ENCODE peak calls at places on chromosomes 2 and 18, in six cellular contexts. One of them, this sample, is unnamed.

GRCh38 chr18:11500153-11501122 is 109.0 kb upstream of the SLC35G4 start:
- DNase-seq in BJ: peak; percentile 95
- DNase-seq in bronchial epithelial cell: peak; percentile 95
- DNase-seq in cardiac muscle cell: peak; percentile 89
- DNase-seq in HCT116: peak; percentile 89
- DNase-seq in CD8-positive, alpha-beta T cell: no peak
- DNase-seq in this sample: peak; percentile 93

GRCh38 chr2:40668435-40668834 is 216.5 kb upstream of the SLC8A1 start:
- DNase-seq in HCT116: no peak
- DNase-seq in cardiac muscle cell: peak; percentile 71
- DNase-seq in bronchial epithelial cell: no peak
- DNase-seq in BJ: no peak
- DNase-seq in CD8-positive, alpha-beta T cell: no peak
- DNase-seq in this sample: no peak

GRCh38 chr2:100945433-100945740 is 56.7 kb upstream of the RPL31 start:
- DNase-seq in HCT116: no peak
- DNase-seq in BJ: no peak
- DNase-seq in CD8-positive, alpha-beta T cell: no peak
- DNase-seq in bronchial epithelial cell: no peak
- DNase-seq in cardiac muscle cell: no peak
- DNase-seq in this sample: no peak

GRCh38 chr2:156562136-156562535 is 126.0 kb downstream of the GPD2 start:
- DNase-seq in bronchial epithelial cell: no peak
- DNase-seq in cardiac muscle cell: no peak
- DNase-seq in BJ: no peak
- DNase-seq in HCT116: no peak
- DNase-seq in CD8-positive, alpha-beta T cell: no peak
- DNase-seq in this sample: no peak

GRCh38 chr2:158458617-158458920 is 1.8 kb downstream of the PKP4 start:
- DNase-seq in bronchial epithelial cell: no peak
- DNase-seq in HCT116: no peak
- DNase-seq in cardiac muscle cell: peak; percentile 6
- DNase-seq in CD8-positive, alpha-beta T cell: no peak
- DNase-seq in BJ: no peak
- DNase-seq in this sample: no peak

GRCh38 chr2:20217041-20217970 is 7.6 kb downstream of the SDC1 start:
- DNase-seq in BJ: no peak
- DNase-seq in bronchial epithelial cell: peak; percentile 95
- DNase-seq in HCT116: no peak
- DNase-seq in CD8-positive, alpha-beta T cell: no peak
- DNase-seq in cardiac muscle cell: no peak
- DNase-seq in this sample: no peak

GRCh38 chr2:35526741-35527140 is 828.8 kb upstream of the CRIM1 start:
- DNase-seq in CD8-positive, alpha-beta T cell: no peak
- DNase-seq in BJ: no peak
- DNase-seq in HCT116: no peak
- DNase-seq in cardiac muscle cell: no peak
- DNase-seq in bronchial epithelial cell: peak; percentile 17
- DNase-seq in this sample: no peak

GRCh38 chr2:107132141-107132540 is 246.2 kb upstream of the ST6GAL2 start:
- DNase-seq in cardiac muscle cell: no peak
- DNase-seq in CD8-positive, alpha-beta T cell: no peak
- DNase-seq in BJ: no peak
- DNase-seq in HCT116: no peak
- DNase-seq in bronchial epithelial cell: no peak
- DNase-seq in this sample: no peak

GRCh38 chr2:70726947-70727725 is 40.9 kb downstream of the ADD2 start:
- DNase-seq in HCT116: peak; percentile 4
- DNase-seq in CD8-positive, alpha-beta T cell: no peak
- DNase-seq in cardiac muscle cell: peak; percentile 46
- DNase-seq in bronchial epithelial cell: peak; percentile 90
- DNase-seq in BJ: no peak
- DNase-seq in this sample: no peak

GRCh38 chr2:129862668-129863067 is 116.8 kb upstream of the RAB6C start:
- DNase-seq in bronchial epithelial cell: no peak
- DNase-seq in CD8-positive, alpha-beta T cell: no peak
- DNase-seq in HCT116: no peak
- DNase-seq in cardiac muscle cell: no peak
- DNase-seq in BJ: no peak
- DNase-seq in this sample: no peak

DNA sequence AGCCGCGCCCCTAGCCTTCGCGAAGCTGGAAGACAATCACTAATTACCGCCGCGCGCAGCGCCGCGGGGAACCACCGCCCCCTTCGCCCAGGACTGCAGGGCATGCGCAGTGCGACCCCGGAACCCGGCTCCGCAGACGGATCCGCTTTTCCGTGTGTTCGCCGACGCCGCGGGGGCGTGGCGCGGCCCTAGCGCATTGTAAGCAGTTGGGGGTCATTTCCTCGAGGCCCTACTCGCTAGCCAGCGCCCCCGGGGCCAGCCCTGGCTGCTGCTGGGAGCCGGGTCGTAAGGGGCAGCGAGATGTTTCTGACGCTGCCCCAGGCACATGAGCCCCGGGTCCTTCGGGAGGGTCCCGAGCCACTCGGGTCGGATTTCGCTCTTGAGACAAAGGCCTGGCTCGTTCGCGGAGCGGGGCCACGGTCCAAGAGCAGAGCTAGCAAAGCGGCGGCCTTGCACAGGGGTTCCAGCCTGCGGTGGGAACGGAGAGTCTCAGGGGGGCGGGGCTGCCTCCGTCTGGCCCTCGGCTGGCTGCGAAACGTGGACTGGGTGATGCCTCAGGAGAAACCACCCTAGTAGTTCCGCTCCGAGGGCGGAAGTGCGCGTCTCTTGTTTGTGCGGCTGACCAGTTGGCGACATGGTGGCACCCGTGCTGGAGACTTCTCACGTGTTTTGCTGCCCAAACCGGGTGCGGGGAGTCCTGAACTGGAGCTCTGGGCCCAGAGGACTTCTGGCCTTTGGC is at the start of the genes ELP2 and SLC39A6:
- DNase-seq in cardiac muscle cell: peak; percentile 97
- DNase-seq in HCT116: peak; percentile 86
- DNase-seq in BJ: peak; percentile 57
- DNase-seq in bronchial epithelial cell: peak; percentile 77
- DNase-seq in CD8-positive, alpha-beta T cell: peak; percentile 97
- DNase-seq in this sample: peak; percentile 87
- TF ChIP-seq CTCF in cardiac muscle cell: no peak
- TF ChIP-seq CTCF in HCT116: no peak
- TF ChIP-seq CTCF in BJ: no peak
- TF ChIP-seq CTCF in bronchial epithelial cell: no peak
- TF ChIP-seq CTCF in CD8-positive, alpha-beta T cell: no peak
- TF ChIP-seq CTCF in this sample: no peak

GRCh38 chr2:64826703-64827102 is 162.5 kb upstream of the SLC1A4 start:
- DNase-seq in bronchial epithelial cell: no peak
- DNase-seq in CD8-positive, alpha-beta T cell: no peak
- DNase-seq in BJ: no peak
- DNase-seq in HCT116: no peak
- DNase-seq in cardiac muscle cell: no peak
- DNase-seq in this sample: no peak
- H3K4me3 ChIP-seq in bronchial epithelial cell: no peak overlapping the region
- H3K4me3 ChIP-seq in CD8-positive, alpha-beta T cell: no peak overlapping the region
- H3K4me3 ChIP-seq in BJ: no peak overlapping the region
- H3K4me3 ChIP-seq in HCT116: no peak overlapping the region
- H3K4me3 ChIP-seq in cardiac muscle cell: no peak overlapping the region
- H3K4me3 ChIP-seq in this sample: no peak overlapping the region

GRCh38 chr2:208570851-208571763 is 164.5 kb downstream of the PTH2R start:
- DNase-seq in CD8-positive, alpha-beta T cell: no peak
- DNase-seq in BJ: no peak
- DNase-seq in cardiac muscle cell: no peak
- DNase-seq in bronchial epithelial cell: no peak
- DNase-seq in HCT116: no peak
- DNase-seq in this sample: no peak
- TF ChIP-seq CTCF in CD8-positive, alpha-beta T cell: no peak
- TF ChIP-seq CTCF in BJ: no peak
- TF ChIP-seq CTCF in cardiac muscle cell: no peak
- TF ChIP-seq CTCF in bronchial epithelial cell: no peak
- TF ChIP-seq CTCF in HCT116: peak; percentile 4
- TF ChIP-seq CTCF in this sample: peak; percentile 15

GRCh38 chr18:77101410-77102245 is 31.0 kb downstream of the MBP start:
- DNase-seq in bronchial epithelial cell: peak; percentile 96
- DNase-seq in cardiac muscle cell: peak; percentile 95
- DNase-seq in HCT116: peak; percentile 89
- DNase-seq in BJ: peak; percentile 87
- DNase-seq in CD8-positive, alpha-beta T cell: peak; percentile 63
- DNase-seq in this sample: peak; percentile 89
- H3K4me3 ChIP-seq in bronchial epithelial cell: no peak overlapping the region
- H3K4me3 ChIP-seq in cardiac muscle cell: no peak overlapping the region
- H3K4me3 ChIP-seq in HCT116: peak overlapping the region; percentile 56
- H3K4me3 ChIP-seq in BJ: no peak overlapping the region
- H3K4me3 ChIP-seq in CD8-positive, alpha-beta T cell: peak overlapping the region; percentile 16
- H3K4me3 ChIP-seq in this sample: no peak overlapping the region

GRCh38 chr2:84527137-84528129 is 11.1 kb downstream of the DNAH6 start:
- DNase-seq in HCT116: no peak
- DNase-seq in CD8-positive, alpha-beta T cell: no peak
- DNase-seq in cardiac muscle cell: peak; percentile 6
- DNase-seq in BJ: no peak
- DNase-seq in bronchial epithelial cell: no peak
- DNase-seq in this sample: no peak

GRCh38 chr2:84532291-84532690 is 16.0 kb downstream of the DNAH6 start:
- DNase-seq in CD8-positive, alpha-beta T cell: no peak
- DNase-seq in cardiac muscle cell: no peak
- DNase-seq in bronchial epithelial cell: peak; percentile 10
- DNase-seq in BJ: no peak
- DNase-seq in HCT116: no peak
- DNase-seq in this sample: no peak

DNA sequence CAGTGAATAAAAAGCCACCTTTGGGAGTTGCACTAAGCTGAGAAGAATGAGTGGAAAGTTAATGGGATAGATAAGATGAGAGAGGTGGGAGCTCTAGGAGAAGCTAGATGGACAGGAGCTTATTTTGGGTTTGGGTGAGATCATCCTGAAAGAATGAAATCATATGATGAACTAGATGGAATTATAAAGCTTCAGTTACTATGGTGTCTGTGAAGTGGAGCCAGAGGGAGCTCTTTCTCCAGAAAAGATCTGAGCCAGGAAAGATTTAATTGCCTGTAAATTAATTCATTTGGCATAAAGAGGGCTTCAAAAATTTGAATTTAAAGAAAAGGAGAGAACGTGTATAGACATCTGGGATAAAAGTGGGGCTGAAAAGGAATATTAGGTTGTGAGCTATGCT is 10.3 kb downstream of the DNAH6 start:
- DNase-seq in cardiac muscle cell: peak; percentile 2
- DNase-seq in bronchial epithelial cell: peak; percentile 19
- DNase-seq in HCT116: no peak
- DNase-seq in BJ: no peak
- DNase-seq in CD8-positive, alpha-beta T cell: no peak
- DNase-seq in this sample: no peak
- TF ChIP-seq CTCF in cardiac muscle cell: no peak
- TF ChIP-seq CTCF in bronchial epithelial cell: no peak
- TF ChIP-seq CTCF in HCT116: peak; percentile 68
- TF ChIP-seq CTCF in BJ: no peak
- TF ChIP-seq CTCF in CD8-positive, alpha-beta T cell: no peak
- TF ChIP-seq CTCF in this sample: peak; percentile 29

GRCh38 chr2:227106845-227107759 is 56.9 kb downstream of the COL4A4 start:
- DNase-seq in HCT116: peak; percentile 55
- DNase-seq in bronchial epithelial cell: peak; percentile 55
- DNase-seq in CD8-positive, alpha-beta T cell: no peak
- DNase-seq in cardiac muscle cell: peak; percentile 84
- DNase-seq in BJ: peak; percentile 11
- DNase-seq in this sample: peak; percentile 8
- H3K4me3 ChIP-seq in HCT116: no peak overlapping the region
- H3K4me3 ChIP-seq in bronchial epithelial cell: no peak overlapping the region
- H3K4me3 ChIP-seq in CD8-positive, alpha-beta T cell: no peak overlapping the region
- H3K4me3 ChIP-seq in cardiac muscle cell: no peak overlapping the region
- H3K4me3 ChIP-seq in BJ: no peak overlapping the region
- H3K4me3 ChIP-seq in this sample: no peak overlapping the region

GRCh38 chr2:127701651-127702394 is 526 bp downstream of the SFT2D3 start:
- DNase-seq in HCT116: peak; percentile 16
- DNase-seq in BJ: no peak
- DNase-seq in bronchial epithelial cell: peak; percentile 57
- DNase-seq in CD8-positive, alpha-beta T cell: peak; percentile 87
- DNase-seq in cardiac muscle cell: peak; percentile 80
- DNase-seq in this sample: peak; percentile 49
- TF ChIP-seq CTCF in HCT116: no peak
- TF ChIP-seq CTCF in BJ: peak; percentile 40
- TF ChIP-seq CTCF in bronchial epithelial cell: peak; percentile 21
- TF ChIP-seq CTCF in CD8-positive, alpha-beta T cell: no peak
- TF ChIP-seq CTCF in cardiac muscle cell: peak; percentile 18
- TF ChIP-seq CTCF in this sample: no peak

DNA sequence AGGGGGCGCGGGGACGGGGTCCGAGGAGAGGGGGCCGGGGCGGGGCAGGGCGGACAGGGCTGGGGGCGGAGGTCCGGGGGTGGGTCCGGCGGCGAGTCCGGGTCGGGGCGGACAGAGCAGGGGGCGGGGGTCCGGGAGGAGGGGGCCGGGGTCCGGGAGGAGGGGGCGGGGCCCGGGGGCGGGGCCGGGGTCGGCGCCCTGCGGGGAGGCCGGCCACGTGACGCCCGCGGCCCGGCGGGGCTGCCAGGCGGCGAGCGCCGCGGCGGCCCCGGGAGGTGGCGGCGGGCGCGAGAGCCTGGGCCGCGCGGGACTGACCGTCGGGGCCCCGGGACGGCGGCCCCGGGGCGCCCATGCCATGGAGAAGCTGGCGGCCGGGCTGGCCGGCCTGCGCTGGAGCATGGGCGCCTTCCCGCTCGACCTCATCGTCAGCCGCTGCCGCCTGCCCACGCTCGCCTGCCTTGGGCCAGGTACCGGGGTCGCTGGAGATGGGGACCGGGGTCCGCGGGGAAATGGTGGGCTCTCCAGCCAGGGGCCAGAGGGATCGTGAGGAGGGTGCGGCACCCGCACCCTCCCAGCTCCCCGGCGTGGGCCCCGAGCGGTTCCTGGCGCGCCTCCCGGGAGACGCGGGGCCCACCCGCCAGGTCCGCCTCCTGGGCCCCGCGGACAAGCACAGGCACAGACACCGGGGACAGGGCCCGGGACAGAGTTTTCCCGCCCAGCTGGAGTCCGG is at the start of gene GAREM2:
- DNase-seq in CD8-positive, alpha-beta T cell: no peak
- DNase-seq in BJ: no peak
- DNase-seq in bronchial epithelial cell: no peak
- DNase-seq in HCT116: no peak
- DNase-seq in cardiac muscle cell: no peak
- DNase-seq in this sample: no peak
- H3K4me3 ChIP-seq in CD8-positive, alpha-beta T cell: peak within 1 kb of the TSS; percentile 37
- H3K4me3 ChIP-seq in BJ: peak within 1 kb of the TSS; percentile 29
- H3K4me3 ChIP-seq in bronchial epithelial cell: peak within 1 kb of the TSS; percentile 25
- H3K4me3 ChIP-seq in HCT116: peak within 1 kb of the TSS; percentile 66
- H3K4me3 ChIP-seq in cardiac muscle cell: peak within 1 kb of the TSS; percentile 35
- H3K4me3 ChIP-seq in this sample: peak within 1 kb of the TSS; percentile 38

DNA sequence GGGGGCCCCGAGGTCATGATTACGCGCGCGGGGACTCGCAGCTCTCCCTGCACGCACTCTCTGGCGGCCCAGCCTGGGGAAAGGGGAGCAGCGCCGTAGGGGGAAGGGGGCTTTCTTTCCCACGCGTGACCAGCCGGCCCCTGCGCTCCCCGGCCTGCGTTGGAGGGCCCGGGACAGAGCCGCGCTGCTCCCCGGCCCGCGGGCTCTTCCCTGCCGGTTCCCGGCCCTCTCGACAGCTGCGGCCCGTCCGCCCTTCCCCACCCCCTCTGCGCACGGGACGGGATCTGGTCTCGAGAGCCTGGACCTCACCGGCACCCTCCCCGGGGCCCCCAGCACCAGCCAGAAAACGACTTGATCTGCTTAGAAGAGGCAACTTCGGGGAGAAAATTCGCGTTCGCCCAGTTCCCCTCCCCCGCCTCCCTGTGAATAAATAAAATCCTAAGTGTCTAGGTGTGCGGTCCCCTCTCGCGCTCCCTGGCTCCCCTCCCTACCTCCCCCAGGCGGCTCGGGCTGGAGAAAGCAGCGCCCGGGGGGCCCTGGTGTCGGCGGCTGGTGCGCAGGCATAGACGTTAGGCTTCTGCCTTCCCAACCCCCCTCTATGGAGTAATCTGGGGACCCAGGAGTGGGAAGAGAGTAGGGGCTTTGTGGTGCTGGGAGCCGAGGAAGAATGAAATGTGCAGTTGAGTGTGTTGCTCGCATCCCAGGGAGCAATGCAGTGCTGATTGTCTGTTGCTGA is 793 bp upstream of the FIGN start:
- DNase-seq in bronchial epithelial cell: no peak
- DNase-seq in BJ: no peak
- DNase-seq in CD8-positive, alpha-beta T cell: no peak
- DNase-seq in cardiac muscle cell: peak; percentile 50
- DNase-seq in HCT116: no peak
- DNase-seq in this sample: no peak
- TF ChIP-seq CTCF in bronchial epithelial cell: peak; percentile 17
- TF ChIP-seq CTCF in BJ: peak; percentile 41
- TF ChIP-seq CTCF in CD8-positive, alpha-beta T cell: no peak
- TF ChIP-seq CTCF in cardiac muscle cell: peak; percentile 37
- TF ChIP-seq CTCF in HCT116: no peak
- TF ChIP-seq CTCF in this sample: peak; percentile 31

This sample was measured in retinal pigment epithelial cell.